ENCODE peak calls at places on chromosomes 12 and 14, in four cellular contexts. Z is tibial nerve, N is suprapubic skin, U is uterus. J is an unnamed sample.

GRCh38 chr14:90301580-90302181 is 30.1 kb downstream of the NRDE2 start:
- DNase-seq in Z (no peak), N (no peak), U (no peak), J (no peak)

GRCh38 chr14:74049886-74050495 is 30.8 kb downstream of the BBOF1 start:
- DNase-seq in Z (no peak), N (no peak), U (no peak), J (no peak)

GRCh38 chr14:70655110-70655826 is 13.6 kb downstream of the TTC9 start:
- DNase-seq in Z (no peak), N (no peak), U (no peak), J (no peak)

GRCh38 chr14:106141242-106142220 is 615.1 kb downstream of the TMEM121 start:
- DNase-seq in Z (no peak), N (no peak), U (no peak), J (no peak)

GRCh38 chr12:12265571-12266388 is 1.1 kb downstream of the LRP6 start:
- DNase-seq in Z (no peak), N (no peak), U (no peak), J (no peak)

GRCh38 chr12:47686645-47687240 is 19.1 kb downstream of the RPAP3 start:
- DNase-seq in Z (no peak), N (no peak), U (no peak), J (no peak)

GRCh38 chr14:54108481-54109471 is 152.2 kb upstream of the BMP4 start:
- DNase-seq in Z (no peak), N (no peak), U (no peak), J (no peak)

GRCh38 chr14:23141706-23142467 is 22.8 kb upstream of the CEBPE start:
- DNase-seq in Z (no peak), N (no peak), U (peak; percentile 68), J (peak; percentile 88)

GRCh38 chr12:72133497-72134055 is 138.6 kb upstream of the TRHDE start:
- DNase-seq in Z (no peak), N (no peak), U (no peak), J (no peak)

GRCh38 chr12:12705833-12706520 is 10.0 kb upstream of the GPR19 start:
- DNase-seq in Z (no peak), N (no peak), U (no peak), J (no peak)

GRCh38 chr12:82873951-82874350 is 187.2 kb downstream of the TMTC2 start:
- DNase-seq in Z (no peak), N (no peak), U (no peak), J (no peak)

GRCh38 chr12:40107803-40108620 is 2.1 kb upstream of the SLC2A13 start:
- DNase-seq in Z (no peak), N (no peak), U (no peak), J (no peak)

GRCh38 chr14:93789366-93790130 is 1.3 kb upstream of the PRIMA1 start:
- DNase-seq in Z (no peak), N (no peak), U (no peak), J (no peak)

GRCh38 chr12:91877022-91877421 is 268.6 kb downstream of the BTG1 start:
- DNase-seq in Z (no peak), N (no peak), U (no peak), J (peak; percentile 10)

GRCh38 chr12:128787827-128788226 is 35.9 kb downstream of the SLC15A4 start:
- DNase-seq in Z (no peak), N (no peak), U (no peak), J (no peak)

DNA sequence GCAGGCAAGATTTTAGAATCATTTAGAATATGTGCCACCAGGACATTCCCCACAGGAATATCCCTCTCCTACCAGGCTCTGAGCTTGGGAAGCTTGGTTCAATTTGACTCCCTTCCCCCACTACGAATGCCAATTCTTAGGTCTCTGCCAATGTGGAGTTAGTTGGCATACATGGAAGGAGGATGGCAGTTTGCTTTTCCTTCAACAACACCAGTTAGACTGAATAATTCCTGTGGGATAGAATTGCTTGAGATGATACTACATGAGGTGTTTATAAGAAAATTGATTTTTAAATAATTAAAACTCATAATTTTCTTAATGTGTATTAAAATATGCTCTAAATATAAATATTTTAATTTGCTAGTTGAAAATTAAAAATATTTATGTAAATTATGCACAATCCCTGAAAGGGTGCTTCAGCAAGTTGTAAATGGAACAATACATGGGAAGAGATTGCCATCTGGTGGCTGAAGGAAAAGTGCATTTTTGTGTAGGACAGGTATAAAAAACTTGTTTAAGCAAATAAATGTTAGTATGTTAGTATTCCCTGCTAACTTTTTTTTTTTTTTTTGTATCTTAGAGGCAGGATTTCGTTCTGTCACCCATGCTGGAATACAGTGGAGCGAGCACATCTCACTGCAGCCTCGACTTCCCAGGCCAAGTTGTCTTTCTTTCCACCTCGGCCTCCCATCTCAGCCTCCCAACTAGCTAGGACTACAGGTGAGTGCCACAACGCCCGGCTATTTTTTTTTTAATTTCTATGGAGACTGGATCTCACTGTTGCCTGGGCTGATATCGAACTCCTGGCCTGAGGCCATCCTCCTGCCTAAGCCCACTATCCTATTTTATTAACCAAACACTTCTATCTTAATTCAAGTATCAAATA is 25.8 kb upstream of the STRAP start:
- DNase-seq in Z (no peak), N (no peak), U (no peak), J (peak; percentile 44)
- H3K27ac ChIP-seq in Z (no peak overlapping the region), N (no peak overlapping the region), U (peak overlapping the region; percentile 30), J (peak overlapping the region; percentile 1)

DNA sequence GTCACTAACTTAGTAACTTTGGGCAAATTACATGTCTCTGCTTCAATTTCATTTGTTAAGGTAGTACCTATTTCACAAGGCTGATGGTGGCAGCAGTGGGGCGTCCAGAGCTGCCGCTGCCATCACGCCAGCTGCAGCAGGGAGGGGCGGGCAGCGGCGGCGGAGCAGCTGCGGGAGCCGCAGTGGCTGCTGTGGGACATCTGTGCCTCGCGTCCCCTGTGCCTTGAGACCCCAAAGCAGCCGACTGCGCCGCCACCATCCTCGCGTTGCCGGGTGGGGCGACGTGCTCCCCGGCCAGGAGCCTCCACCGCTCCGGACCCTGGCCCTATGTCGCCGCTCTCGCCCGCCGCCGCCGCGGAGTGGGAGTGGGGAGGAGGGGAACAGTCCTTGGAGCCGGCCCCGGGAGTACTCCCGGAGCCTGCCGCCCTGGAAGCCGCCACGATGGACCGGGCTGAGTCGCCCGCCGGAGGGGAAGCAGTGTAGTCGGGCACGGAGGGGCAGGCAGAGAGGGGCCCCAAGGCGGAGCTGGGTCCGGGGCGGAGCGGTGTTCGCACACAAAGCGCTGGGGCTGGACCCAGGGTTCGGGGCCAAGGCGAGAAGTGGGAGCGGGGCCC is 51.4 kb downstream of the A2M start:
- DNase-seq in Z (no peak), N (no peak), U (peak; percentile 54), J (peak; percentile 68)
- TF ChIP-seq POLR2A in Z (no peak), N (peak; percentile 12), U (peak; percentile 7), J (peak; percentile 34)

GRCh38 chr12:46555379-46555778 is 182.8 kb upstream of the SLC38A2 start:
- DNase-seq in Z (no peak), N (no peak), U (no peak), J (no peak)
- H3K27ac ChIP-seq in Z (no peak overlapping the region), N (peak overlapping the region; percentile 82), U (peak overlapping the region; percentile 71), J (peak overlapping the region; percentile 59)

GRCh38 chr12:123972448-123973401 is at the start of the genes CCDC92 and ZNF664:
- DNase-seq in Z (peak; percentile 76), N (peak; percentile 87), U (peak; percentile 94), J (peak; percentile 94)
- TF ChIP-seq POLR2A in Z (peak; percentile 38), N (no peak), U (peak; percentile 80), J (peak; percentile 24)

GRCh38 chr12:5000204-5000603 is 43.5 kb upstream of the KCNA5 start:
- DNase-seq in Z (no peak), N (no peak), U (no peak), J (no peak)
- H3K27ac ChIP-seq in Z (no peak overlapping the region), N (no peak overlapping the region), U (no peak overlapping the region), J (no peak overlapping the region)

GRCh38 chr12:43835656-43836454 is at the start of gene TMEM117:
- DNase-seq in Z (peak; percentile 22), N (peak; percentile 90), U (peak; percentile 66), J (peak; percentile 88)
- TF ChIP-seq POLR2A in Z (no peak), N (no peak), U (no peak), J (no peak)

GRCh38 chr12:22042981-22043669 is 2.9 kb upstream of the CMAS start:
- DNase-seq in Z (no peak), N (no peak), U (no peak), J (no peak)
- H3K27ac ChIP-seq in Z (no peak overlapping the region), N (no peak overlapping the region), U (no peak overlapping the region), J (no peak overlapping the region)

J was measured in heart left ventricle.